ENCODE peak calls at places on chromosomes 11 and 22, in six cellular contexts. M is hypothalamus; F is stimulated activated CD4-positive, alpha-beta T cell treated with anti-CD3 and anti-CD28 coated beads, TNF-alpha, amount 100 ng/mL, for 4 hours; W is NCI-H2081; B is stimulated activated CD8-positive, alpha-beta memory T cell treated with anti-CD3 and anti-CD28 coated beads, Interleukin-4, amount 100 ng/mL, for 4 hours; U is tibial nerve. E is an unnamed sample.

GRCh38 chr22:42769574-42770447 is 49.1 kb upstream of the A4GALT start:
- DNase-seq in M (no peak), F (no peak), W (no peak), B (no peak), U (peak), E (no peak)

GRCh38 chr22:24214467-24215285 is 30.2 kb downstream of the GGT5 start:
- DNase-seq in M (no peak), F (no peak), W (no peak), B (no peak), U (no peak), E (no peak)

GRCh38 chr11:64533501-64533900 is 57.5 kb upstream of the SLC22A12 start:
- DNase-seq in M (no peak), F (no peak), W (no peak), B (no peak), U (no peak), E (no peak)

GRCh38 chr11:113690619-113691569 is 15.2 kb downstream of the TMPRSS5 start:
- DNase-seq in M (no peak), F (no peak), W (peak), B (no peak), U (peak), E (no peak)

GRCh38 chr22:29702931-29703594 is 16.7 kb upstream of the CABP7 start:
- DNase-seq in M (peak), F (no peak), W (peak), B (no peak), U (no peak), E (peak)

GRCh38 chr11:1149545-1149944 is 8.2 kb upstream of the MUC5AC start:
- DNase-seq in M (no peak), F (no peak), W (no peak), B (no peak), U (no peak), E (no peak)

GRCh38 chr22:16970446-16970845 is 37.6 kb downstream of the GAB4 start:
- DNase-seq in M (no peak), F (no peak), W (no peak), B (no peak), U (no peak), E (no peak)

GRCh38 chr11:82711648-82712047 is 22.0 kb downstream of the FAM181B start:
- DNase-seq in M (no peak), F (no peak), W (no peak), B (no peak), U (no peak), E (no peak)

GRCh38 chr11:134224710-134225662 is 515 bp downstream of the VPS26B start:
- DNase-seq in M (peak), F (peak), W (peak), B (peak), U (peak), E (peak)

GRCh38 chr11:19769820-19770219 is 57.2 kb downstream of the NAV2 start:
- DNase-seq in M (no peak), F (no peak), W (no peak), B (no peak), U (no peak), E (no peak)

GRCh38 chr11:45801723-45802315 is 3.1 kb upstream of the SLC35C1 start:
- DNase-seq in M (no peak), F (no peak), W (no peak), B (no peak), U (no peak), E (no peak)

GRCh38 chr22:20284471-20285086 is 16.5 kb upstream of the RTN4R start:
- DNase-seq in M (no peak), F (no peak), W (no peak), B (no peak), U (no peak), E (no peak)

GRCh38 chr11:36053901-36054300 is 110.0 kb downstream of the LDLRAD3 start:
- DNase-seq in M (no peak), F (no peak), W (no peak), B (no peak), U (no peak), E (no peak)

GRCh38 chr11:23021287-23021863 is 161.1 kb upstream of the CCDC179 start:
- DNase-seq in M (peak), F (no peak), W (peak), B (no peak), U (no peak), E (no peak)

GRCh38 chr11:102287963-102288744 is 29.1 kb upstream of the BIRC3 start:
- DNase-seq in M (peak), F (no peak), W (peak), B (no peak), U (no peak), E (no peak)